ENCODE peak calls at places on chromosome 16, in eight cellular contexts. B is CD8-positive, alpha-beta memory T cell; E is PC-3; M is endothelial cell of umbilical vein; R is BJ; D is neural progenitor cell; Q is NT2/D1; T is cardiac muscle cell. P is an unnamed sample.

GRCh38 chr16:75244225-75244792 is 7.1 kb downstream of the BCAR1 start:
- DNase-seq in B (no peak), E (peak), M (peak), R (no peak), D (no peak), Q (no peak), T (no peak), P (peak)

GRCh38 chr16:89821438-89822187 is 5.2 kb upstream of the FANCA start:
- DNase-seq in B (no peak), E (no peak), M (no peak), R (no peak), D (no peak), Q (no peak), T (no peak), P (peak)

GRCh38 chr16:8720080-8720966 is 45.9 kb downstream of the ABAT start:
- DNase-seq in B (no peak), E (no peak), M (no peak), R (no peak), D (peak), Q (peak), T (peak), P (no peak)

GRCh38 chr16:31077592-31078199 is 3.5 kb downstream of the ZNF646 start:
- DNase-seq in B (no peak), E (no peak), M (no peak), R (no peak), D (no peak), Q (no peak), T (no peak), P (no peak)

GRCh38 chr16:85611455-85612190 is 1.5 kb upstream of the GSE1 start:
- DNase-seq in B (peak), E (peak), M (peak), R (no peak), D (peak), Q (no peak), T (peak), P (peak)

GRCh38 chr16:53549970-53550406 is 47.0 kb upstream of the AKTIP start:
- DNase-seq in B (peak), E (peak), M (peak), R (peak), D (peak), Q (peak), T (peak), P (peak)

GRCh38 chr16:54493594-54493993 is 207.0 kb upstream of the IRX3 start:
- DNase-seq in B (no peak), E (no peak), M (no peak), R (no peak), D (no peak), Q (no peak), T (no peak), P (no peak)

GRCh38 chr16:2761886-2762583 is 9.6 kb downstream of the SRRM2 start:
- DNase-seq in B (no peak), E (no peak), M (no peak), R (no peak), D (no peak), Q (no peak), T (no peak), P (no peak)

GRCh38 chr16:85269165-85269564 is 156.9 kb upstream of the CIBAR2 start:
- DNase-seq in B (no peak), E (no peak), M (no peak), R (no peak), D (no peak), Q (no peak), T (no peak), P (no peak)

GRCh38 chr16:52861614-52862022 is 191.1 kb downstream of the CHD9NB start:
- DNase-seq in B (no peak), E (peak), M (no peak), R (no peak), D (peak), Q (peak), T (peak), P (no peak)

GRCh38 chr16:85436636-85437160 is 176.4 kb upstream of the GSE1 start:
- DNase-seq in B (no peak), E (no peak), M (no peak), R (no peak), D (peak), Q (peak), T (no peak), P (peak)

GRCh38 chr16:89557230-89557935 is 3.1 kb upstream of the RPL13 start:
- DNase-seq in B (peak), E (peak), M (peak), R (no peak), D (peak), Q (peak), T (peak), P (peak)

GRCh38 chr16:31467858-31468257 is 4.1 kb upstream of the TGFB1I1 start:
- DNase-seq in B (no peak), E (no peak), M (no peak), R (no peak), D (no peak), Q (no peak), T (no peak), P (peak)

GRCh38 chr16:55261301-55261700 is 62.7 kb upstream of the IRX6 start:
- DNase-seq in B (no peak), E (no peak), M (no peak), R (no peak), D (no peak), Q (no peak), T (no peak), P (no peak)

GRCh38 chr16:12067714-12068401 is 91.3 kb downstream of the SNX29 start:
- DNase-seq in B (peak), E (peak), M (peak), R (no peak), D (peak), Q (peak), T (peak), P (no peak)

GRCh38 chr16:4675864-4676786 is 17.2 kb upstream of the NUDT16L1 start:
- DNase-seq in B (peak), E (no peak), M (no peak), R (no peak), D (no peak), Q (no peak), T (peak), P (no peak)

GRCh38 chr16:11052080-11052808 is 107.9 kb downstream of the CLEC16A start:
- DNase-seq in B (peak), E (no peak), M (no peak), R (no peak), D (no peak), Q (no peak), T (no peak), P (no peak)

GRCh38 chr16:27430923-27431484 is 29.0 kb downstream of the IL21R start:
- DNase-seq in B (no peak), E (no peak), M (peak), R (no peak), D (no peak), Q (no peak), T (no peak), P (no peak)

GRCh38 chr16:30775381-30776099 is 11.5 kb downstream of the ZNF629 start:
- DNase-seq in B (peak), E (peak), M (peak), R (peak), D (peak), Q (peak), T (peak), P (peak)

GRCh38 chr16:84418056-84418849 is 49.9 kb downstream of the ATP2C2 start:
- DNase-seq in B (no peak), E (no peak), M (no peak), R (no peak), D (no peak), Q (no peak), T (no peak), P (no peak)

GRCh38 chr16:82192665-82193064 is 22.6 kb upstream of the MPHOSPH6 start:
- DNase-seq in B (no peak), E (peak), M (peak), R (peak), D (no peak), Q (no peak), T (no peak), P (no peak)

GRCh38 chr16:88599092-88599733 is 29.0 kb downstream of the ZC3H18 start:
- DNase-seq in B (no peak), E (no peak), M (no peak), R (no peak), D (no peak), Q (no peak), T (no peak), P (peak)

GRCh38 chr16:49635009-49635350 is 220.9 kb downstream of the ZNF423 start:
- DNase-seq in B (no peak), E (no peak), M (no peak), R (no peak), D (no peak), Q (no peak), T (no peak), P (no peak)

GRCh38 chr16:5621826-5622225 is 524.2 kb upstream of the EEF2KMT start:
- DNase-seq in B (no peak), E (no peak), M (no peak), R (no peak), D (no peak), Q (no peak), T (no peak), P (no peak)

GRCh38 chr16:83973077-83973476 is 5.0 kb downstream of the NECAB2 start:
- DNase-seq in B (no peak), E (no peak), M (no peak), R (no peak), D (no peak), Q (no peak), T (no peak), P (no peak)

GRCh38 chr16:85361441-85362118 is 249.3 kb upstream of the CIBAR2 start:
- DNase-seq in B (no peak), E (no peak), M (no peak), R (no peak), D (no peak), Q (no peak), T (no peak), P (peak)

GRCh38 chr16:24011237-24011636 is 175.5 kb downstream of the PRKCB start:
- DNase-seq in B (no peak), E (no peak), M (no peak), R (no peak), D (no peak), Q (no peak), T (no peak), P (no peak)

GRCh38 chr16:49928176-49928892 is 72.4 kb upstream of the ZNF423 start:
- DNase-seq in B (no peak), E (no peak), M (no peak), R (no peak), D (no peak), Q (no peak), T (no peak), P (no peak)

GRCh38 chr16:73093146-73094144 is 45.5 kb upstream of the ZFHX3 start:
- DNase-seq in B (no peak), E (no peak), M (peak), R (no peak), D (no peak), Q (no peak), T (no peak), P (peak)

GRCh38 chr16:25854141-25854540 is 162.4 kb downstream of the HS3ST4 start:
- DNase-seq in B (no peak), E (no peak), M (no peak), R (no peak), D (no peak), Q (no peak), T (no peak), P (no peak)

GRCh38 chr16:85112364-85112763 is at the start of gene CIBAR2:
- DNase-seq in B (no peak), E (no peak), M (no peak), R (no peak), D (peak), Q (no peak), T (no peak), P (no peak)

GRCh38 chr16:20904507-20905079 is 4.0 kb downstream of the LYRM1 start:
- DNase-seq in B (peak), E (peak), M (peak), R (no peak), D (no peak), Q (no peak), T (no peak), P (no peak)

DNA sequence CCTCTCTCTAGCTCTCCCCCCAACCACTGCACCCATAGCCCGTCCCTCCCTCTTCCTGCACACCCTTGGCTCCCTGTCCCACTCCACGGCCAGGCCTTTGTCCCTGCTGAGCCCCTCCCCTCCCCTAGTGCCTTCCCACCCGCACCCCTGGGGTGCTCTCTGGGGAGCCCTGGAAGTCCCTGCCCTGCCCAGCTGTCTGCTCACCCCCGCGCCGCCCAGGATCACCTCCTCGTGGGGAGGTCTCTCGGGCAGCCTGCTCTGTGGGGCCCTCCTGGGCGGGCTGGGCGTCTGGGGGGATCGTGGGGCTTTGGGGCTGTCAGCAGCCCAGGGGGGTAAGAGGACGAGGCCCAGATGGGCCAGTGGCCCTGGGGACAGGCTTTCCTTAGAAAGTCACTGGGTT is 18.1 kb downstream of the CACNA1H start:
- DNase-seq in B (no peak), E (no peak), M (no peak), R (no peak), D (no peak), Q (no peak), T (no peak), P (no peak)
- H3K4me3 ChIP-seq in B (no peak), E (no peak), M (no peak), R (no peak), D (no peak), Q (no peak), T (no peak), P (no peak)

DNA sequence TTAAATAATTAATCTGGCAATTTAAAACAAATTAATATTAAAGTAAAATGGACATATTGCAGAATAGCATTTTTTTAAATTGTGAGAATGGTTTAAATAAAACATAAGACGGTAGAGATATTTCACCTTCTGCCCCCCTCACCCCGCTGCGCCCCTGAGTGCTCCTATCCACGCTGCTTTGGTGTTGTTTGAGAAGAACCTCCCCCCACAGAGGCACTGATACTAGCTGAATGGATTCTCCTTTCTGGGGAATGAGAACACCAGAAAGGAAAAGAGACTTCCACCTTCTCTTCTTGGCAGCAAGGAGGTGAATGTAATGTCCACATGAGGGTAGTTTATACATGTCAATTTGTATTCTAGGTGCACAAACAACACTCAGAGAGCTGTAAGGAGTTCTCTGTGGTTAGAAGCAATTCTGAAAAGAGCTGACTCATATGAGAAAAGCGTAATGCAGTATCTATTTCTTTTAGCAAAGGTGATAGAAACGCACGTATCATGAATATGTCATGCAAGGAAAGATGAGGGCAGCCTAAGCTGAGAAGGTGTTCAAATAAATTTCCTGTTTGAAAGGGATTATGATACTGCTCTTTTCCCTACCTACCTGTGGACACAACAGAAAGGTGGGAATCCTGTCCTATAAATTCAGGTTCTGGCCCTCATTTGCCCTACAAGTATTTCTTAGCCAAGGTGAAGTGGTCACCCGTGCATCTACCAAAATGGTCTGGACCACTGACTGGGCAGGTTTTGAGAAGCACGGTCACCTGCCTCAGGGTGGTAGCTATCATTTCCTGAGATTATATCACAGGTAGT is 126.9 kb downstream of the PARN start:
- DNase-seq in B (no peak), E (peak), M (no peak), R (no peak), D (no peak), Q (no peak), T (no peak), P (no peak)
- H3K4me3 ChIP-seq in B (no peak), E (peak), M (no peak), R (no peak), D (no peak), Q (no peak), T (no peak), P (no peak)

DNA sequence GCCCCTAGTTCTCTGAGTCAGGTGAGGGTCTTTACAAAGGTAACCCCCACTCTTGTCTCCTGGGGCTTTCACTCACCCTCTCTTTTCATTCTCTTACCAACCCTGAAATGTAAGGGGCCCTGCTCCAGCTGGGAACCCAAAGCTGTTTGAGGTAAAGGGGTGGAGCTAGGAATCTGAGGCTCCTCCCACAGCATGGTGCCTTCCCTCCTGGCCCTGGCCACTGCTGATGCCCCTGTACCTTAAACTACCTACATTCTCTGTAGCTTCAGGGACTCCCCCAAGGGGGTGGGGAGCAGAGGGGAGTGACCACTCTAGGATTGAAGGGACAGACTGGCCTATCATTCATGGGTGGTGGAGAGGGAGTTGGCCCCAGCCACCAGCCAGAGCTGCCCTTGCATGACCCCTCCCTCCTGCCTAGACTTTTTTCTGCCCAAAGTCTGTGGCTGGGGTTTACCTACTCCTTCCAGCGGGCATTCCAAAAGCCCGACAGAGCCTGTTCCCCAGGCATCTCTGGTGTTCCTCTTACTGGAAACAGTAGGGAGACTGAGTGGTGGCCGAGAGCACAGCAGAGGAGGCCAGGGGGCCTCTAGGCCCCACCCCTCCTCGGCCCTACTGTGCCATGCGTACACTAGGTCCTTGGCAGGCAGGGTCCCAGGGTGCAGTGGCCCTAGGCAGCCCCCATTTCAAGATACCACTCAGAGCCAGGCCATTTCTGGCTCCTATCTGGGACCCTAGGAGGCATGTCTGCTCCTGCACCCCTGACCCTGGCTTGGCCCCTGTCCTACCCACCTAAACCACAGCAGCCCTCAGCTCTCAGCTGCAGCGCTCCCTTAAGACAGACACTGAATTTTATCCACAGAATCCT is 9.5 kb downstream of the DOK4 start:
- DNase-seq in B (no peak), E (no peak), M (no peak), R (no peak), D (no peak), Q (no peak), T (peak), P (no peak)
- H3K4me3 ChIP-seq in B (no peak), E (no peak), M (no peak), R (no peak), D (no peak), Q (no peak), T (peak), P (no peak)

GRCh38 chr16:48164907-48165715 is 9.3 kb upstream of the ABCC12 start:
- DNase-seq in B (peak), E (peak), M (peak), R (no peak), D (peak), Q (peak), T (peak), P (peak)
- H3K4me3 ChIP-seq in B (no peak), E (peak), M (no peak), R (no peak), D (no peak), Q (no peak), T (no peak), P (no peak)

DNA sequence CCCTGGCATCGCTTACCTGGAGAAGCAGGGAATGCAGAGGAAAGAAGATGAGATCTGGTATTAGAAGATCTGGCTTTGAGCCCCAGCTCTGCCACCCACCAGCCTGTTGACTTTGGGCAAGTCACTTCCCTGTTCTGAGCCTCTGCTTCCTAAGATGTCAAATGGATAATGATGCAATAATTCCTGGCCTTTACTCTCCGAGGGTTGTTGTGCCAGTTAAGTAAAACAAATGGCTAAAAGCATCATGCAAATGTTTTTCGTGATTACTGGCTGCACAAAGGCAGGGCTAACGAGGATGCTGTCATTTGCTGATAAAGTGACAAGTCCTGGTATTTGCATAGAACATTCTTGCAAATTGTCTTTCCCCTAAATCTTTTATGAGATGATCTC is 1.3 kb upstream of the ZNF821 start:
- DNase-seq in B (no peak), E (peak), M (no peak), R (no peak), D (no peak), Q (no peak), T (no peak), P (no peak)
- H3K4me3 ChIP-seq in B (no peak), E (peak), M (no peak), R (no peak), D (no peak), Q (no peak), T (no peak), P (no peak)

P was measured in right cardiac atrium.